ENCODE peak calls at places on chromosomes 1 and 21, in six cellular contexts. P is thoracic aorta, G is cardiac fibroblast, S is kidney, C is fibroblast of villous mesenchyme, D is Panc1. M is an unnamed sample.

GRCh38 chr1:95323117-95323516 is 89.1 kb downstream of the RWDD3 start:
- DNase-seq in D (no peak), C (no peak), G (peak), P (no peak), S (no peak), M (peak)

GRCh38 chr21:46517361-46517760 is 58.7 kb downstream of the DIP2A start:
- DNase-seq in G (no peak), D (no peak), P (no peak), S (no peak), C (peak), M (no peak)

GRCh38 chr1:61157420-61157987 is 75.1 kb downstream of the NFIA start:
- DNase-seq in D (no peak), P (no peak), G (peak), S (no peak), C (peak), M (peak)

GRCh38 chr21:17045214-17045835 is 467.5 kb upstream of the CXADR start:
- DNase-seq in S (no peak), P (no peak), D (no peak), G (peak), C (peak), M (peak)

GRCh38 chr1:40438391-40439015 is 11.8 kb upstream of the ZFP69B start:
- DNase-seq in S (no peak), G (peak), D (no peak), C (peak), P (no peak), M (peak)

GRCh38 chr1:13593511-13594131 is 10.0 kb downstream of the PDPN start:
- DNase-seq in C (peak), D (no peak), S (peak), P (no peak), G (peak), M (peak)

GRCh38 chr1:17606826-17607440 is 67.4 kb downstream of the ARHGEF10L start:
- DNase-seq in C (peak), P (no peak), G (peak), S (no peak), D (peak), M (peak)

GRCh38 chr1:115255154-115255553 is 82.9 kb downstream of the NGF start:
- DNase-seq in C (peak), P (no peak), G (peak), S (no peak), D (no peak), M (peak)

GRCh38 chr1:215992620-215993019 is 425.5 kb downstream of the KCTD3 start:
- DNase-seq in C (peak), G (peak), S (no peak), P (no peak), D (no peak), M (peak)

GRCh38 chr1:65151641-65152040 is 3.6 kb downstream of the AK4 start:
- DNase-seq in S (no peak), C (no peak), D (no peak), P (no peak), G (no peak), M (no peak)

GRCh38 chr1:236868625-236869467 is 73.8 kb downstream of the MTR start:
- DNase-seq in P (no peak), S (no peak), D (peak), C (peak), G (peak), M (peak)

GRCh38 chr1:216914974-216915373 is 191.7 kb upstream of the ESRRG start:
- DNase-seq in C (peak), P (no peak), S (no peak), G (peak), D (no peak), M (peak)

GRCh38 chr1:26856604-26857469 is 6.1 kb upstream of the SFN start:
- DNase-seq in S (no peak), P (no peak), C (no peak), G (no peak), D (no peak), M (no peak)

GRCh38 chr1:187460093-187460492 is 631.3 kb downstream of the PLA2G4A start:
- DNase-seq in D (no peak), P (no peak), G (no peak), S (no peak), C (no peak), M (no peak)

GRCh38 chr1:187465441-187465840 is 636.7 kb downstream of the PLA2G4A start:
- DNase-seq in C (no peak), G (no peak), S (no peak), D (no peak), P (no peak), M (no peak)

GRCh38 chr1:187469836-187470235 is 641.1 kb downstream of the PLA2G4A start:
- DNase-seq in S (no peak), G (no peak), P (no peak), C (no peak), D (no peak), M (peak)

DNA sequence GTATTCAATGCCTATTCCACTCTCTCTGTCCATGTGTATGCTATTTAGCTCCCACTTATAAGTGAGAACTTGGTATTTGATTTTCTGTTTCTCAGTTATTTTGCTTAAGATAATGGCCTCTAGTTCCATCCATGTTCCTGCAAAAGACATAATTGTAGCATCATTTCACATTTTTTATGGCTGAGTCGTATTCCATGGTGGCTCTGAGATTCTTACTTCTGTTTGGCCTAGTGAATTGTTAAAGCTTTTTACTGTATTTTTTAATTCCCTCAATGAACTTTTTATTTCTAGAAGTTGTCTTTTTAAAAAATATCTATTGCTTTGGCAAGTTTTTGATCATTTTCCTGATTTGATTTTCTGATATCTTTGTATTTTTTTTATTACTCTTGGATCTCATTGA is 635.6 kb downstream of the PLA2G4A start:
- DNase-seq in C (no peak), P (no peak), G (no peak), D (no peak), S (no peak), M (no peak)
- TF ChIP-seq CTCF in C (no peak), P (no peak), G (no peak), D (no peak), S (no peak), M (no peak)

GRCh38 chr21:33237446-33237845 is 7.7 kb downstream of the IFNAR2 start:
- DNase-seq in G (no peak), S (no peak), C (peak), P (no peak), D (no peak), M (no peak)
- H3K4me3 ChIP-seq in G (no peak), S (no peak), C (no peak), P (no peak), D (no peak), M (no peak)

GRCh38 chr21:24011087-24011486 is 1596.2 kb downstream of the MRPL39 start:
- DNase-seq in C (no peak), S (no peak), G (no peak), D (no peak), P (no peak), M (no peak)

GRCh38 chr21:24014381-24014780 is 1592.9 kb downstream of the MRPL39 start:
- DNase-seq in G (peak), S (no peak), P (no peak), D (no peak), C (no peak), M (no peak)
- TF ChIP-seq CTCF in G (peak), S (no peak), P (peak), D (no peak), C (peak), M (no peak)

GRCh38 chr1:101079341-101079740 is 53.8 kb upstream of the DPH5 start:
- DNase-seq in S (no peak), P (no peak), C (no peak), D (no peak), G (no peak), M (no peak)
- H3K4me3 ChIP-seq in S (no peak), P (no peak), C (no peak), D (no peak), G (no peak), M (no peak)

GRCh38 chr1:91148641-91149069 is 126.8 kb upstream of the ZNF644 start:
- DNase-seq in D (no peak), G (no peak), C (no peak), S (no peak), P (no peak), M (no peak)
- TF ChIP-seq CTCF in D (no peak), G (no peak), C (no peak), S (no peak), P (no peak), M (no peak)

GRCh38 chr1:8711873-8712412 is 105.5 kb downstream of the RERE start:
- DNase-seq in S (no peak), C (no peak), D (no peak), P (no peak), G (no peak), M (no peak)
- H3K4me3 ChIP-seq in S (peak), C (peak), D (peak), P (peak), G (no peak), M (peak)

DNA sequence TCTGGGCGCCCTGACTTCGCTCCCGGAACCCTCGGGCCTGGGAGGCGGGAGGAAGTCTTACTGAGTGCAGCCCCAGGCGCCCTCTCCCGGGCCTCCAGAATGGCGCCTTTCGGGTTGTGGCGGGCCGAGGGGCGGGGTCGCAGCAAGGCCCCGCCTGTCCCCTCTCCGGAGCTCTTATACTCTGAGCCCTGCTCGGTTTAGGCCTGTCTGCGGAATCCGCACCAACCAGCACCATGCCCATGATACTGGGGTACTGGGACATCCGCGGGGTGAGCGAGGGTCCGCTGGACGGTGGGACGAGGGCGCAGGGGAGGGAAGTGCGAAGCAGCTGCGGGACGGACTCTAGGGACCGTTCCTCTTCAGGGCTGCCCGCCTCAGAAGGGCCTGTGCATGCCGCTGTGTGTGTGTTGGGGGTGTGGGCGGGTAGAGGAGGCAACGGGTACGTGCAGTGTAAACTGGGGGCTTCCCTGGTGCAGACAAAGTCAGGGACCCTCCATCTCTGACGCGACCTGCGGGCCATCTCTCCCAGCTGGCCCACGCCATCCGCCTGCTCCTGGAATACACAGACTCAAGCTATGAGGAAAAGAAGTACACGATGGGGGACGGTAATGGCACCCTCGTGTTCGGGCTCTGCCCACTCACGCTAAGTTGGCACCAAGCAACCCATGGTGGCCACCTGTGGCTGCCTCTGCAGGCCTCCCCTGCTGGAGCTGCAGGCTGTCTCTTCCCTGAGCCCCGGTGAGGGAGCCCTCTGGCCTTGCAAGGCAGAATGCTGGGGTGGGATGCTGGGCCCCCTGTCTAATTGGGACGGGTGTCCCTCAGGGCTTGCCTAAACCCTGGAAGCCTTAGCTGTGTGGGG is at the start of gene GSTM1:
- DNase-seq in S (no peak), P (no peak), C (peak), D (no peak), G (peak), M (no peak)
- TF ChIP-seq CTCF in S (peak), P (no peak), C (peak), D (no peak), G (peak), M (no peak)

M was measured in AG10803.